ENCODE peak calls at places on chromosomes 13 and 19, in seven cellular contexts. I is NCI-H2029 treated with DMSO at 0.1 percent for 48 hours, M is NCI-H748 treated with DMSO at 0.1 percent for 48 hours, N is EL, P is AG08395, K is memory B cell, B is RPMI8226. Z is an unnamed sample.

GRCh38 chr19:4442846-4443146 is 14.8 kb downstream of the UBXN6 start:
- DNase-seq in I (no peak), M (no peak), N (no peak), P (no peak), K (no peak), B (no peak), Z (no peak)

GRCh38 chr13:110307697-110308376 is 753 bp downstream of the COL4A2 start:
- DNase-seq in I (no peak), M (no peak), N (no peak), P (no peak), K (no peak), B (no peak), Z (peak)

GRCh38 chr13:101202590-101202989 is 213.7 kb downstream of the NALCN start:
- DNase-seq in I (no peak), M (no peak), N (no peak), P (no peak), K (no peak), B (no peak), Z (no peak)

GRCh38 chr19:39277598-39277997 is 9.4 kb downstream of the IFNL2 start:
- DNase-seq in I (no peak), M (no peak), N (peak), P (no peak), K (no peak), B (no peak), Z (no peak)

GRCh38 chr19:57338798-57339378 is 12.2 kb upstream of the ZNF304 start:
- DNase-seq in I (no peak), M (no peak), N (no peak), P (peak), K (no peak), B (no peak), Z (no peak)

GRCh38 chr19:19267305-19267704 is 5.8 kb downstream of the TM6SF2 start:
- DNase-seq in I (no peak), M (no peak), N (no peak), P (no peak), K (no peak), B (no peak), Z (no peak)

GRCh38 chr13:82833928-82834327 is 1048.3 kb downstream of the SLITRK1 start:
- DNase-seq in I (no peak), M (no peak), N (peak), P (no peak), K (no peak), B (no peak), Z (no peak)

GRCh38 chr13:51636349-51636890 is 52.2 kb downstream of the WDFY2 start:
- DNase-seq in I (peak), M (peak), N (no peak), P (no peak), K (no peak), B (no peak), Z (no peak)

GRCh38 chr19:55644191-55644833 is 863 bp downstream of the ZNF581 start:
- DNase-seq in I (no peak), M (no peak), N (no peak), P (no peak), K (no peak), B (no peak), Z (no peak)

GRCh38 chr13:112961457-112962369 is 7.3 kb upstream of the MCF2L start:
- DNase-seq in I (no peak), M (no peak), N (no peak), P (no peak), K (no peak), B (no peak), Z (peak)

GRCh38 chr19:3625996-3626472 is 556 bp downstream of the CACTIN start:
- DNase-seq in I (no peak), M (no peak), N (peak), P (no peak), K (no peak), B (no peak), Z (no peak)

GRCh38 chr13:98481511-98481951 is 95.4 kb downstream of the STK24 start:
- DNase-seq in I (no peak), M (no peak), N (no peak), P (no peak), K (no peak), B (no peak), Z (peak)

Z was measured in sigmoid colon.